ENCODE peak calls at places on chromosomes 6 and 20, in eight cellular contexts. Y, V, O, A, N, P, R and I are unnamed samples.

GRCh38 chr20:58019850-58020625 is 208.4 kb downstream of the ANKRD60 start:
- DNase-seq in N (no peak), O (no peak), V (no peak), Y (no peak), P (no peak), R (no peak), A (no peak), I (peak; percentile 59)

GRCh38 chr6:70395301-70395672 is 18.0 kb upstream of the FAM135A start:
- DNase-seq in A (no peak), O (no peak), R (no peak), V (no peak), N (no peak), P (no peak), Y (no peak), I (no peak)

GRCh38 chr6:131736010-131736409 is 25.2 kb upstream of the CTAGE9 start:
- DNase-seq in R (no peak), Y (no peak), N (no peak), O (no peak), A (no peak), V (no peak), P (no peak), I (no peak)

GRCh38 chr6:63904844-63905243 is 269.2 kb downstream of the PHF3 start:
- DNase-seq in P (peak; percentile 85), R (no peak), V (no peak), Y (no peak), O (no peak), N (no peak), A (no peak), I (no peak)

GRCh38 chr6:7697820-7698623 is 27.9 kb upstream of the BMP6 start:
- DNase-seq in R (no peak), Y (peak; percentile 78), P (peak; percentile 97), A (peak; percentile 37), N (no peak), V (peak; percentile 20), O (no peak), I (no peak)

GRCh38 chr6:52566853-52567279 is 10.0 kb downstream of the TRAM2 start:
- DNase-seq in O (no peak), Y (peak; percentile 76), V (peak; percentile 76), P (peak; percentile 99), R (no peak), A (peak; percentile 5), N (no peak), I (no peak)

GRCh38 chr20:9061434-9061833 is 7.5 kb upstream of the PLCB4 start:
- DNase-seq in O (no peak), Y (no peak), V (no peak), R (no peak), N (no peak), A (no peak), P (no peak), I (no peak)

GRCh38 chr6:101668496-101668895 is 275.0 kb downstream of the GRIK2 start:
- DNase-seq in N (no peak), V (no peak), R (no peak), P (no peak), A (no peak), Y (no peak), O (no peak), I (no peak)

GRCh38 chr6:100176321-100176950 is 182.4 kb upstream of the MCHR2 start:
- DNase-seq in R (no peak), A (no peak), O (peak; percentile 8), V (peak; percentile 42), Y (peak; percentile 27), P (peak; percentile 74), N (no peak), I (no peak)

GRCh38 chr6:41651246-41651961 is 13.1 kb downstream of the MDFI start:
- DNase-seq in R (no peak), Y (no peak), O (no peak), P (no peak), A (no peak), V (no peak), N (no peak), I (no peak)

GRCh38 chr6:128412680-128413079 is 107.7 kb downstream of the PTPRK start:
- DNase-seq in R (no peak), V (no peak), O (no peak), P (no peak), A (no peak), N (no peak), Y (no peak), I (no peak)

GRCh38 chr6:19231878-19232519 is 605.2 kb upstream of the ID4 start:
- DNase-seq in Y (no peak), R (no peak), P (no peak), A (no peak), O (no peak), N (no peak), V (no peak), I (no peak)

GRCh38 chr20:59835448-59836395 is 97.7 kb downstream of the SYCP2 start:
- DNase-seq in V (no peak), A (no peak), N (no peak), O (no peak), R (peak; percentile 46), Y (no peak), P (peak; percentile 5), I (no peak)

GRCh38 chr20:9668356-9668755 is 154.0 kb downstream of the LAMP5 start:
- DNase-seq in Y (no peak), R (no peak), V (no peak), A (no peak), O (no peak), P (no peak), N (no peak), I (no peak)

GRCh38 chr6:170188571-170189001 is 102.3 kb downstream of the DLL1 start:
- DNase-seq in Y (no peak), P (no peak), A (no peak), O (no peak), R (no peak), N (no peak), V (no peak), I (peak; percentile 67)

GRCh38 chr6:163408352-163408991 is 6.0 kb upstream of the QKI start:
- DNase-seq in R (no peak), N (no peak), A (peak; percentile 39), Y (no peak), O (no peak), P (no peak), V (no peak), I (no peak)

GRCh38 chr6:91412532-91412931 is 825.7 kb upstream of the MAP3K7 start:
- DNase-seq in R (no peak), V (no peak), O (no peak), Y (no peak), P (peak; percentile 16), A (no peak), N (no peak), I (no peak)

DNA sequence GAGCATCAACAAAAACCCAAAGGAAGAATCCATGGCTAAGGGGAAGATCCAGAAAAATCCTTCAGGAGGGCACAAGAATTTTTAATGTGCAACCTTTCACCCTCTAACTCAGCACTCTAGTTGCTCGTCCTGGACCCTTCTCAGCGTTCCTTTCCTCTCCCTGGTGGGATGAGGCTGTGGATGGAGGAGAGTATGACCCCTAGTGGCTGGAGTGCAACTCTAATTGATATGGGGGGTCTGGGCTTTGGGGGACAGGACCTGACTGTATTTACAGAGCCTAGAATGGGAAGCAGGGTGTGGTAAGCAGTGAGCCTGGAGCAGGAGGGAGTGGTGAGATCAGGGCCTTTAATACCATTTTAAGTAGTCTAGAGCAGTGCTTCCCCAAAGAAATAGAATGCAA is 83.9 kb upstream of the CEP85L start:
- DNase-seq in V (no peak), N (no peak), R (no peak), A (no peak), P (no peak), O (no peak), Y (no peak), I (no peak)
- TF ChIP-seq CTCF in V (no peak), N (peak; percentile 40), R (peak; percentile 62), A (no peak), P (peak; percentile 34), O (peak; percentile 49), Y (peak; percentile 63), I (no peak)

DNA sequence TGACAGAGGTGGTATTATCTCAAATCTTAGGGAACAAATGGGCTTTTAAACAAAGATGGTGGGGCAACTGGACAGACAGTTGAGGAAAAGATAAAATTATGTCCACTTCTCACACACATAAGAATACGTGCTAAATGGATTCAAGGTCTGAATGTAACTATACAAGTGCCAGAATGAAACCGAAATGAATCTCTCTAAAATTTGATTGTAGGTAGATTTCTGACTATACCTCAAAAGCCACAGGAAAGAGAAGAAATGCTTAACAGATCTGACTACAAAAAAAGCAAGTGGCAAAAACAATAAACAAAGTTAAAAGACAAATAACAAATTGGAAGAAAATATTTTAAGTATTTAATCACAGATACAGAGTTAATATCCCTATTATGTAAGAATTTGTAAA is 182.7 kb upstream of the OLIG3 start:
- DNase-seq in N (no peak), V (no peak), O (no peak), A (no peak), Y (no peak), P (no peak), R (no peak), I (no peak)
- H3K27ac ChIP-seq in N (no peak overlapping the region), V (no peak overlapping the region), O (no peak overlapping the region), A (no peak overlapping the region), Y (no peak overlapping the region), P (no peak overlapping the region), R (no peak overlapping the region), I (no peak overlapping the region)

GRCh38 chr20:19022118-19022575 is 190.3 kb upstream of the SLC24A3 start:
- DNase-seq in Y (no peak), A (no peak), P (no peak), O (no peak), V (no peak), N (no peak), R (no peak), I (no peak)
- H3K4me3 ChIP-seq in Y (no peak overlapping the region), A (no peak overlapping the region), P (no peak overlapping the region), O (no peak overlapping the region), V (no peak overlapping the region), N (no peak overlapping the region), R (no peak overlapping the region), I (no peak overlapping the region)

GRCh38 chr6:150118208-150118607 is 24.6 kb upstream of the PPP1R14C start:
- DNase-seq in Y (no peak), O (no peak), V (no peak), N (no peak), A (no peak), R (no peak), P (no peak), I (peak; percentile 2)

GRCh38 chr6:150118642-150119041 is 24.2 kb upstream of the PPP1R14C start:
- DNase-seq in N (no peak), O (no peak), A (no peak), R (no peak), Y (no peak), P (no peak), V (no peak), I (peak; percentile 50)

GRCh38 chr6:150115769-150116168 is 27.1 kb upstream of the PPP1R14C start:
- DNase-seq in O (no peak), P (no peak), R (no peak), N (no peak), V (no peak), Y (no peak), A (no peak), I (peak; percentile 52)

GRCh38 chr6:150116195-150116800 is 26.5 kb upstream of the PPP1R14C start:
- DNase-seq in P (no peak), V (no peak), N (no peak), Y (no peak), A (no peak), R (no peak), O (no peak), I (peak; percentile 36)

DNA sequence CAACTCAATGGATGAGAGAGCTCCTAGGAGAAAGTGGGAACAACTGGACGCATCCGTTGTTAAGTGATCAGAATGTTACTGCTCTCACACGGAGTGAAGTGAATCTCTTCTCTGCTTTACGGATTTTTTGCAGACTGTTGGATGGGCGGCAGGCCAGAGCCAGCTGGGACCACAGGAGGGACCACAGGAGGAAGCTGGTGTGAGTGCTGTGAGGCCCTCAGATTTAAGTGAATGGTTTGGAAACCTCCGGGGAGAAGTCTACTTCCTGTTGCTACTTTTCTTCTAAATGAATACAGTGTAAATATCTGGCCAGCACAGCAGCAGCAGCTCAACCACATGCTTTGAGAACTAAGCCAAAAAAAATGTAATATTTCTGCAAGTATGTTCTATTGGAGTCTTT is 23.6 kb upstream of the PPP1R14C start:
- DNase-seq in Y (no peak), A (no peak), R (no peak), N (no peak), V (no peak), O (no peak), P (no peak), I (peak; percentile 33)
- TF ChIP-seq CTCF in Y (no peak), A (no peak), R (no peak), N (no peak), V (no peak), O (no peak), P (no peak), I (no peak)